ENCODE peak calls at places on chromosomes 1 and 21, in five cellular contexts. I is AG04450, T is left ventricle myocardium inferior, Z is H7, A is A549. U is an unnamed sample.

GRCh38 chr1:198936371-198937083 is 297.7 kb downstream of the PTPRC start:
- DNase-seq in T (no peak), Z (no peak), I (no peak), A (no peak), U (no peak)

GRCh38 chr1:14913475-14914155 is 239.9 kb upstream of the TMEM51 start:
- DNase-seq in T (no peak), Z (no peak), A (no peak), I (no peak), U (peak; percentile 52)

GRCh38 chr21:41816583-41817165 is 49.8 kb upstream of the RIPK4 start:
- DNase-seq in Z (peak; percentile 93), T (peak; percentile 55), I (no peak), A (peak; percentile 40), U (peak; percentile 1)

GRCh38 chr1:89673251-89673650 is 40.3 kb downstream of the LRRC8C start:
- DNase-seq in I (no peak), Z (no peak), T (no peak), A (peak; percentile 26), U (no peak)

GRCh38 chr1:156114919-156115513 is 505 bp downstream of the LMNA start:
- DNase-seq in T (peak; percentile 59), Z (peak; percentile 84), A (no peak), I (no peak), U (no peak)

GRCh38 chr1:235639586-235640205 is 9.9 kb downstream of the GNG4 start:
- DNase-seq in Z (no peak), A (no peak), T (no peak), I (no peak), U (no peak)

GRCh38 chr1:218804014-218804785 is 369.5 kb upstream of the LYPLAL1 start:
- DNase-seq in A (no peak), Z (no peak), T (no peak), I (no peak), U (peak; percentile 30)

GRCh38 chr1:193437785-193438184 is 251.4 kb upstream of the B3GALT2 start:
- DNase-seq in A (no peak), I (no peak), Z (no peak), T (no peak), U (peak; percentile 71)

GRCh38 chr1:235503333-235504121 is 725 bp downstream of the B3GALNT2 start:
- DNase-seq in Z (no peak), A (peak; percentile 54), I (no peak), T (peak; percentile 63), U (no peak)

GRCh38 chr1:85464497-85465098 is 361 bp downstream of the DDAH1 start:
- DNase-seq in I (no peak), Z (peak; percentile 86), A (peak; percentile 55), T (peak; percentile 60), U (no peak)

GRCh38 chr1:241115784-241116183 is 241.2 kb downstream of the RGS7 start:
- DNase-seq in I (no peak), T (no peak), A (no peak), Z (no peak), U (no peak)

GRCh38 chr1:234500269-234500668 is 21.3 kb upstream of the TARBP1 start:
- DNase-seq in A (no peak), I (no peak), Z (no peak), T (no peak), U (no peak)

GRCh38 chr1:110383311-110383990 is 7.4 kb downstream of the SLC16A4 start:
- DNase-seq in T (no peak), Z (no peak), I (no peak), A (peak; percentile 9), U (no peak)

GRCh38 chr1:151281225-151281968 is 702 bp upstream of the ZNF687 start:
- DNase-seq in T (peak; percentile 96), A (peak; percentile 99), Z (peak; percentile 98), I (peak; percentile 93), U (peak; percentile 87)

GRCh38 chr1:183148599-183148998 is 37.5 kb upstream of the LAMC2 start:
- DNase-seq in Z (no peak), A (no peak), T (no peak), I (peak; percentile 7), U (no peak)

GRCh38 chr1:111252786-111253185 is 25.3 kb downstream of the CHI3L2 start:
- DNase-seq in T (no peak), I (no peak), Z (no peak), A (no peak), U (no peak)

GRCh38 chr1:25620701-25621350 is 4.2 kb downstream of the MAN1C1 start:
- DNase-seq in Z (no peak), A (no peak), T (no peak), I (no peak), U (no peak)

GRCh38 chr1:97164276-97164639 is 442.7 kb downstream of the PTBP2 start:
- DNase-seq in T (no peak), I (no peak), A (no peak), Z (no peak), U (no peak)

GRCh38 chr1:197619008-197619640 is 156.2 kb downstream of the DENND1B start:
- DNase-seq in T (no peak), I (no peak), Z (no peak), A (peak; percentile 31), U (no peak)

GRCh38 chr1:44377925-44378784 is 23.1 kb upstream of the ERI3 start:
- DNase-seq in Z (peak; percentile 79), T (peak; percentile 18), A (peak; percentile 46), I (peak; percentile 16), U (no peak)

GRCh38 chr1:151222130-151222529 is 23.8 kb downstream of the PIP5K1A start:
- DNase-seq in I (no peak), T (no peak), Z (no peak), A (no peak), U (no peak)

GRCh38 chr1:50930193-50930592 is 29.9 kb downstream of the FAF1 start:
- DNase-seq in T (no peak), A (no peak), I (no peak), Z (no peak), U (no peak)

GRCh38 chr1:172647110-172647564 is 11.8 kb upstream of the FASLG start:
- DNase-seq in I (no peak), A (no peak), T (no peak), Z (no peak), U (no peak)

GRCh38 chr1:116377564-116378529 is 4.8 kb downstream of the ATP1A1 start:
- DNase-seq in I (peak; percentile 75), Z (no peak), T (peak; percentile 78), A (peak; percentile 45), U (peak; percentile 65)

GRCh38 chr1:62882161-62882560 is 98.2 kb downstream of the ATG4C start:
- DNase-seq in I (no peak), Z (no peak), A (no peak), T (no peak), U (no peak)

GRCh38 chr21:31972622-31973021 is 99.8 kb downstream of the HUNK start:
- DNase-seq in T (no peak), A (no peak), Z (no peak), I (no peak), U (no peak)

GRCh38 chr1:33394716-33395115 is 36.2 kb downstream of the PHC2 start:
- DNase-seq in T (no peak), Z (no peak), A (no peak), I (no peak), U (no peak)

GRCh38 chr1:110829955-110830553 is 42.9 kb upstream of the CD53 start:
- DNase-seq in I (no peak), Z (peak; percentile 62), A (peak; percentile 42), T (no peak), U (peak; percentile 5)

GRCh38 chr1:147676306-147677085 is 6.2 kb upstream of the ACP6 start:
- DNase-seq in Z (no peak), A (peak; percentile 54), I (no peak), T (no peak), U (no peak)

GRCh38 chr1:89686520-89686919 is 53.6 kb downstream of the LRRC8C start:
- DNase-seq in Z (no peak), T (no peak), A (no peak), I (no peak), U (no peak)

GRCh38 chr1:79304131-79304530 is 297.6 kb upstream of the ADGRL4 start:
- DNase-seq in Z (no peak), T (no peak), A (no peak), I (no peak), U (no peak)

GRCh38 chr1:7941437-7941793 is 776 bp upstream of the TNFRSF9 start:
- DNase-seq in Z (no peak), T (no peak), A (no peak), I (no peak), U (no peak)

GRCh38 chr1:200665851-200666250 is 3.9 kb downstream of the DDX59 start:
- DNase-seq in A (no peak), T (no peak), Z (peak; percentile 60), I (no peak), U (no peak)
- H3K4me3 ChIP-seq in A (no peak overlapping the region), T (no peak overlapping the region), Z (no peak overlapping the region), I (no peak overlapping the region), U (no peak overlapping the region)

DNA sequence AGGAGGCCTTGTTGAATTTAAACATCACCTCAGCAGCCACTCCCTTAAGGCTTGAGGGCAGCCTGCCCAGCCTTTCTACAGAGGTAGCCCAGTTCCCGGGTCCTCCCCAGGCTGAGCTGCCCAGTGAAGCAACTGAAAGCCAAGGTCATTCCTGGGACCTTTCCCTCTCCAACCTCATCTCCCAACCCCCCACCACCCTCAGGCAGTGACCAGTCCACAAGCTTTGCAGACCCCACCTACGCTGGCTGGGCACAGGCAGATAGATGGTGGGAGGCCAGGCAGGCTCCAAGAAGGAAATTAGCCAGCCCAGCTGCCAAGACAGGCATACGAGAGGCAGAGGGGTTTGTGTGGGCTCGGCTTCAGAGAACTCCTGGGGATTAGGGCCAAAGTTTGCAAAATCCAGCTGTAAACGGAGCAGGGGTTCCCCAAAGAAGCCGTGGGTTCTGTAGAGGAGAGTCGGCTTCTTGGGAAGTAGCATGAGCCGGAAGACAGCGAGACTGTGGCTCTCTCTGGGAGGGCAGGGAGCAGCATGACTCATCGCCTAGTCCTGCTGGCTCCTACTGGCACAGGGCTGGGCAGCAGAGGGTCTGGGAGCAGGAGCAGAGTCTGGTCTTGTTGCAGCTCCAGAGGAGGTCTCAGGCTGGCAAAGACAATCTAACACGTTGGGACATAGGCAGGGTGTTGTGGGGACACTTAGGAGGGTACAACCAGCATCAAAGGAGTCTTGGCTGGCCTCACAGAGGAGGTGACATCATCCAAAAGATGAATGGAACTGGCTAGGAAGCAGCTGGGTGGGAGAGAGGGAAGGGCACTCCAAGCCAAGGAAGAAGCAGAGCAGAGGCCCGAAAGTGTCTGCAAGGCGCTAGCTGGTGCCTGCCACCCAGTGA is 2.8 kb upstream of the ZC3H12A start:
- DNase-seq in I (peak; percentile 67), A (peak; percentile 91), T (peak; percentile 69), Z (peak; percentile 79), U (peak; percentile 78)
- H3K4me3 ChIP-seq in I (peak overlapping the region; percentile 28), A (peak overlapping the region; percentile 85), T (peak overlapping the region; percentile 54), Z (no peak overlapping the region), U (peak overlapping the region; percentile 22)

GRCh38 chr1:54885237-54885679 is 1.7 kb downstream of the DHCR24 start:
- DNase-seq in Z (no peak), T (no peak), I (no peak), A (no peak), U (no peak)

GRCh38 chr1:54884768-54885167 is 2.2 kb downstream of the DHCR24 start:
- DNase-seq in Z (no peak), T (no peak), A (no peak), I (no peak), U (no peak)

GRCh38 chr1:54882483-54882882 is 4.5 kb downstream of the DHCR24 start:
- DNase-seq in I (no peak), T (no peak), A (peak; percentile 69), Z (no peak), U (no peak)

GRCh38 chr1:54883349-54884102 is 3.5 kb downstream of the DHCR24 start:
- DNase-seq in A (no peak), T (no peak), Z (no peak), I (no peak), U (no peak)

GRCh38 chr1:54884135-54884586 is 2.8 kb downstream of the DHCR24 start:
- DNase-seq in T (no peak), A (no peak), Z (no peak), I (peak; percentile 41), U (no peak)
- H3K4me3 ChIP-seq in T (no peak overlapping the region), A (no peak overlapping the region), Z (no peak overlapping the region), I (no peak overlapping the region), U (peak overlapping the region; percentile 93)

GRCh38 chr21:37219766-37220432 is 47.2 kb downstream of the VPS26C start:
- DNase-seq in T (no peak), Z (no peak), I (no peak), A (peak; percentile 4), U (no peak)
- H3K4me3 ChIP-seq in T (peak overlapping the region; percentile 83), Z (no peak overlapping the region), I (peak overlapping the region; percentile 73), A (peak overlapping the region; percentile 89), U (peak overlapping the region; percentile 63)

U was measured in keratinocyte.